ENCODE peak calls at places on chromosomes 12 and 14, in four cellular contexts. Y is activated T-cell treated with anti-CD3 and anti-CD28 coated beads for 1 hour, Z is GM13977, V is caudate nucleus. Q is an unnamed sample.

GRCh38 chr12:28899951-28900350 is 249.1 kb upstream of the FAR2 start:
- DNase-seq in V (no peak), Y (no peak), Z (no peak), Q (no peak)

GRCh38 chr12:120959111-120959878 is 19.0 kb upstream of the HNF1A start:
- DNase-seq in V (no peak), Y (no peak), Z (no peak), Q (no peak)

GRCh38 chr14:28785096-28785952 is 18.7 kb downstream of the FOXG1 start:
- DNase-seq in Z (peak), Y (no peak), V (peak), Q (no peak)

GRCh38 chr12:1758887-1759286 is 61.5 kb upstream of the LRTM2 start:
- DNase-seq in Z (no peak), V (no peak), Y (no peak), Q (peak)

GRCh38 chr14:74655597-74656389 is 43.8 kb upstream of the LTBP2 start:
- DNase-seq in V (no peak), Z (no peak), Y (no peak), Q (no peak)

GRCh38 chr12:46221255-46222128 is 47.4 kb downstream of the SLC38A1 start:
- DNase-seq in Y (no peak), Z (no peak), V (no peak), Q (no peak)

GRCh38 chr12:8905546-8905945 is 8.8 kb upstream of the PHC1 start:
- DNase-seq in Y (no peak), Z (no peak), V (no peak), Q (no peak)

GRCh38 chr12:15527201-15527782 is 205.0 kb downstream of the PTPRO start:
- DNase-seq in V (no peak), Y (no peak), Z (no peak), Q (peak)

GRCh38 chr14:95101736-95102677 is 55.3 kb downstream of the DICER1 start:
- DNase-seq in Z (no peak), Y (no peak), V (no peak), Q (no peak)

GRCh38 chr12:39145175-39145999 is 240.0 kb upstream of the CPNE8 start:
- DNase-seq in V (no peak), Y (no peak), Z (peak), Q (no peak)

GRCh38 chr12:14185441-14186192 is 179.9 kb upstream of the ATF7IP start:
- DNase-seq in Z (peak), V (no peak), Y (no peak), Q (no peak)

GRCh38 chr12:52207106-52207505 is 15.3 kb upstream of the KRT80 start:
- DNase-seq in Z (no peak), V (no peak), Y (no peak), Q (no peak)

GRCh38 chr12:49953961-49954835 is 3.7 kb downstream of the AQP2 start:
- DNase-seq in Y (no peak), Z (no peak), V (no peak), Q (no peak)

GRCh38 chr12:52036587-52037171 is 14.6 kb upstream of the NR4A1 start:
- DNase-seq in Y (peak), V (peak), Z (peak), Q (peak)

GRCh38 chr14:103382375-103382774 is 2.8 kb upstream of the MARK3 start:
- DNase-seq in V (no peak), Y (no peak), Z (no peak), Q (no peak)

GRCh38 chr12:11839093-11839641 is 189.7 kb downstream of the ETV6 start:
- DNase-seq in V (no peak), Y (no peak), Z (no peak), Q (peak)

GRCh38 chr12:4302881-4303280 is 18.1 kb upstream of the TIGAR start:
- DNase-seq in Y (no peak), Z (no peak), V (no peak), Q (no peak)

GRCh38 chr12:56348776-56349175 is 10.1 kb downstream of the IL23A start:
- DNase-seq in V (no peak), Y (no peak), Z (no peak), Q (no peak)

GRCh38 chr14:59190372-59190771 is 1.9 kb downstream of the DAAM1 start:
- DNase-seq in Z (peak), Y (no peak), V (no peak), Q (no peak)

GRCh38 chr12:18643673-18644072 is 94.1 kb downstream of the PLCZ1 start:
- DNase-seq in V (no peak), Z (no peak), Y (no peak), Q (no peak)

GRCh38 chr12:82527165-82527780 is 159.4 kb upstream of the TMTC2 start:
- DNase-seq in Z (peak), V (no peak), Y (no peak), Q (peak)

GRCh38 chr14:23182372-23183014 is 967 bp downstream of the SLC7A8 start:
- DNase-seq in V (peak), Y (peak), Z (no peak), Q (no peak)

GRCh38 chr12:60266381-60266852 is 670.6 kb downstream of the SLC16A7 start:
- DNase-seq in V (no peak), Z (no peak), Y (no peak), Q (no peak)

GRCh38 chr14:89303452-89304435 is 113.3 kb downstream of the FOXN3 start:
- DNase-seq in Y (no peak), V (no peak), Z (peak), Q (peak)

GRCh38 chr12:93039062-93039461 is 110.0 kb upstream of the EEA1 start:
- DNase-seq in Z (no peak), V (no peak), Y (no peak), Q (no peak)

GRCh38 chr12:115163710-115164109 is 479.7 kb upstream of the TBX3 start:
- DNase-seq in Z (no peak), Y (no peak), V (no peak), Q (no peak)

GRCh38 chr12:68391905-68392304 is 59.7 kb upstream of the MDM1 start:
- DNase-seq in Y (no peak), V (no peak), Z (no peak), Q (no peak)

GRCh38 chr12:118979763-118980406 is 1.5 kb upstream of the SRRM4 start:
- DNase-seq in V (no peak), Y (no peak), Z (peak), Q (peak)

GRCh38 chr14:69485261-69485660 is 733 bp downstream of the PLEKHD1 start:
- DNase-seq in Y (no peak), Z (no peak), V (no peak), Q (no peak)

GRCh38 chr12:78562358-78563205 is 302.0 kb upstream of the SYT1 start:
- DNase-seq in V (no peak), Y (no peak), Z (no peak), Q (no peak)

GRCh38 chr12:40586823-40587222 is 105.4 kb upstream of the CNTN1 start:
- DNase-seq in Y (no peak), Z (no peak), V (no peak), Q (no peak)

GRCh38 chr12:46915082-46915481 is 89.3 kb upstream of the SLC38A4 start:
- DNase-seq in Z (no peak), V (no peak), Y (no peak), Q (no peak)

GRCh38 chr12:98238513-98238912 is 276.9 kb upstream of the TMPO start:
- DNase-seq in Z (no peak), V (no peak), Y (no peak), Q (no peak)

GRCh38 chr12:122749569-122750332 is 2.9 kb upstream of the DENR start:
- DNase-seq in V (no peak), Y (no peak), Z (no peak), Q (no peak)

GRCh38 chr12:3168775-3169221 is 91.6 kb downstream of the TSPAN9 start:
- DNase-seq in Y (no peak), V (peak), Z (no peak), Q (no peak)